ENCODE peak calls at places on chromosomes 2 and 18, in seven cellular contexts. T, R, N, H, B, J and F are unnamed samples.

GRCh38 chr2:197571622-197572271 is 55.9 kb downstream of the MOB4 start:
- DNase-seq in T (no peak), R (no peak), N (no peak), H (no peak), B (peak), J (no peak), F (peak)

GRCh38 chr2:74530239-74531161 is 767 bp downstream of the HTRA2 start:
- DNase-seq in T (peak), R (peak), N (no peak), H (no peak), B (peak), J (peak), F (peak)

GRCh38 chr18:79629249-79629558 is 50.4 kb upstream of the CTDP1 start:
- DNase-seq in T (no peak), R (no peak), N (no peak), H (no peak), B (no peak), J (no peak), F (no peak)

GRCh38 chr18:31241900-31242409 is 76.0 kb upstream of the DSG1 start:
- DNase-seq in T (peak), R (peak), N (no peak), H (no peak), B (no peak), J (no peak), F (no peak)

GRCh38 chr2:239727182-239727775 is 297.9 kb downstream of the NDUFA10 start:
- DNase-seq in T (no peak), R (no peak), N (no peak), H (no peak), B (no peak), J (no peak), F (no peak)

GRCh38 chr2:107025291-107025857 is 139.4 kb upstream of the ST6GAL2 start:
- DNase-seq in T (no peak), R (no peak), N (no peak), H (no peak), B (no peak), J (no peak), F (no peak)

GRCh38 chr18:38052879-38053590 is 487.4 kb upstream of the CELF4 start:
- DNase-seq in T (no peak), R (no peak), N (no peak), H (no peak), B (no peak), J (no peak), F (no peak)

GRCh38 chr2:214730248-214730647 is 79.2 kb downstream of the BARD1 start:
- DNase-seq in T (no peak), R (no peak), N (no peak), H (no peak), B (peak), J (no peak), F (no peak)

GRCh38 chr2:113700186-113700841 is 56.1 kb downstream of the SLC35F5 start:
- DNase-seq in T (no peak), R (no peak), N (no peak), H (peak), B (peak), J (peak), F (no peak)

GRCh38 chr2:212537311-212538155 is 1.1 kb downstream of the ERBB4 start:
- DNase-seq in T (peak), R (peak), N (peak), H (no peak), B (peak), J (no peak), F (no peak)

GRCh38 chr18:21359746-21360145 is 117.7 kb downstream of the GREB1L start:
- DNase-seq in T (no peak), R (no peak), N (no peak), H (no peak), B (no peak), J (no peak), F (peak)

GRCh38 chr2:176552456-176553135 is 283.4 kb downstream of the MTX2 start:
- DNase-seq in T (no peak), R (no peak), N (no peak), H (no peak), B (peak), J (peak), F (peak)

GRCh38 chr18:75280427-75281280 is 70.1 kb downstream of the TSHZ1 start:
- DNase-seq in T (no peak), R (no peak), N (no peak), H (no peak), B (no peak), J (no peak), F (no peak)

GRCh38 chr18:35144628-35145027 is 96.2 kb upstream of the ZNF397 start:
- DNase-seq in T (no peak), R (no peak), N (no peak), H (no peak), B (no peak), J (no peak), F (no peak)

GRCh38 chr2:149161481-149162225 is 123.2 kb downstream of the LYPD6B start:
- DNase-seq in T (no peak), R (no peak), N (no peak), H (no peak), B (peak), J (no peak), F (peak)

GRCh38 chr18:14577971-14578370 is 34.6 kb upstream of the POTEC start:
- DNase-seq in T (no peak), R (no peak), N (no peak), H (no peak), B (no peak), J (no peak), F (no peak)

GRCh38 chr2:73764945-73765344 is 15.0 kb downstream of the DUSP11 start:
- DNase-seq in T (no peak), R (no peak), N (no peak), H (no peak), B (no peak), J (no peak), F (no peak)

GRCh38 chr2:8575810-8576423 is 105.9 kb upstream of the ID2 start:
- DNase-seq in T (no peak), R (no peak), N (peak), H (no peak), B (no peak), J (peak), F (no peak)

GRCh38 chr2:174341301-174341994 is 6.7 kb downstream of the SP9 start:
- DNase-seq in T (peak), R (peak), N (peak), H (peak), B (peak), J (peak), F (peak)

GRCh38 chr2:233799716-233800115 is 21.6 kb downstream of the MROH2A start:
- DNase-seq in T (no peak), R (no peak), N (no peak), H (no peak), B (no peak), J (no peak), F (no peak)

GRCh38 chr2:197759625-197760292 is 25.4 kb downstream of the BOLL start:
- DNase-seq in T (no peak), R (no peak), N (no peak), H (no peak), B (no peak), J (no peak), F (no peak)

GRCh38 chr2:118216224-118216623 is 128.0 kb downstream of the INSIG2 start:
- DNase-seq in T (no peak), R (no peak), N (no peak), H (no peak), B (no peak), J (no peak), F (no peak)

GRCh38 chr2:42513252-42513918 is 19.6 kb upstream of the KCNG3 start:
- DNase-seq in T (peak), R (peak), N (no peak), H (no peak), B (peak), J (peak), F (peak)

GRCh38 chr2:241834853-241835210 is 23.9 kb downstream of the PDCD1 start:
- DNase-seq in T (no peak), R (no peak), N (no peak), H (no peak), B (no peak), J (no peak), F (no peak)

GRCh38 chr2:3146175-3146574 is 231.4 kb downstream of the EIPR1 start:
- DNase-seq in T (no peak), R (no peak), N (no peak), H (no peak), B (no peak), J (no peak), F (no peak)

GRCh38 chr2:45616663-45617411 is 5.8 kb upstream of the SRBD1 start:
- DNase-seq in T (no peak), R (no peak), N (no peak), H (no peak), B (peak), J (no peak), F (peak)

GRCh38 chr2:222038086-222038802 is 260.6 kb downstream of the PAX3 start:
- DNase-seq in T (no peak), R (no peak), N (no peak), H (no peak), B (peak), J (no peak), F (peak)

GRCh38 chr18:36376361-36376760 is 78.8 kb downstream of the FHOD3 start:
- DNase-seq in T (no peak), R (no peak), N (no peak), H (no peak), B (no peak), J (no peak), F (peak)

GRCh38 chr2:227228061-227228667 is 63.7 kb downstream of the COL4A3 start:
- DNase-seq in T (peak), R (no peak), N (no peak), H (no peak), B (peak), J (peak), F (no peak)

GRCh38 chr2:229174794-229175529 is 96.1 kb downstream of the PID1 start:
- DNase-seq in T (peak), R (no peak), N (no peak), H (no peak), B (peak), J (peak), F (peak)

GRCh38 chr2:73111300-73112025 is 1.3 kb downstream of the RAB11FIP5 start:
- DNase-seq in T (peak), R (no peak), N (peak), H (no peak), B (peak), J (peak), F (peak)

GRCh38 chr2:180763249-180763989 is 217.0 kb upstream of the UBE2E3 start:
- DNase-seq in T (no peak), R (no peak), N (no peak), H (no peak), B (no peak), J (no peak), F (no peak)

GRCh38 chr2:202270487-202270886 is 4.9 kb downstream of the NOP58 start:
- DNase-seq in T (no peak), R (no peak), N (no peak), H (no peak), B (no peak), J (no peak), F (no peak)

GRCh38 chr18:42275949-42276730 is 321.1 kb downstream of the PIK3C3 start:
- DNase-seq in T (no peak), R (no peak), N (no peak), H (no peak), B (no peak), J (no peak), F (no peak)

GRCh38 chr2:237733677-237734300 is 64.8 kb upstream of the RBM44 start:
- DNase-seq in T (peak), R (no peak), N (no peak), H (no peak), B (no peak), J (peak), F (no peak)

GRCh38 chr18:45626330-45627203 is 11.3 kb downstream of the SLC14A2 start:
- DNase-seq in T (no peak), R (peak), N (no peak), H (no peak), B (peak), J (no peak), F (peak)

GRCh38 chr18:3889803-3890202 is 439.8 kb downstream of the TGIF1 start:
- DNase-seq in T (no peak), R (no peak), N (peak), H (no peak), B (peak), J (peak), F (peak)

GRCh38 chr2:102771114-102771513 is 9.3 kb downstream of the TMEM182 start:
- DNase-seq in T (no peak), R (no peak), N (no peak), H (no peak), B (no peak), J (no peak), F (no peak)

GRCh38 chr18:51089691-51090090 is 59.7 kb downstream of the SMAD4 start:
- DNase-seq in T (no peak), R (no peak), N (no peak), H (no peak), B (no peak), J (no peak), F (no peak)
- TF ChIP-seq CTCF in T (no peak), R (no peak), N (no peak), H (no peak), B (no peak), J (no peak), F (no peak)

DNA sequence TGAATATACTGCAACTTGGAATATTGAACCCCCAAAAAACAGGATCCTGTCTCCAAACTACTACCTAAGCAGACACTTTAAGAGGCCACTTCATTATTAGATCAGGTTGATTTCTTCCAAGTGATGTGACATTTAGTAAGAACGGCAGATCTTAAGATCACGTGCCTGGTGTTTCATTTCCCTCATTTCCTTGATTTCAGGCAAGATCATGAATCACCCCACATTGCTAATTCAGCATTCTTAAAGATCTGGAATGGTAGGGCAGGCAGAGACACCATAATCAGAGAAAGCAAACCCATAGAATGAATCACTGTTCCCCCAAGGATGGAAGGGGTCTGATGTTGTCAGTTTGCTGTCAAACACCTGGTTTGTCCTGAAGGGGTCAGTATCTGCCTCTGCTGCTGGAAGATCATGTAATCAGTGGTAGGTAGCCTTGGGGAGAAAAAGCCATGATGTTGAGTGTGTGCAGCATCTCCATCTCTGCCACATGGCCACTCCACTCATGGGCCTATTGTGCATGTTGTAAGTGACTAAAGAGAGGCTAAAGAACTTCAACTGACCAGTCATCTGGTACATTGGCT is 133.9 kb downstream of the ARHGAP15 start:
- DNase-seq in T (no peak), R (no peak), N (no peak), H (no peak), B (no peak), J (no peak), F (no peak)
- TF ChIP-seq CTCF in T (no peak), R (no peak), N (no peak), H (peak), B (peak), J (no peak), F (peak)

GRCh38 chr2:218230882-218231281 is 13.9 kb downstream of the ARPC2 start:
- DNase-seq in T (peak), R (no peak), N (no peak), H (no peak), B (peak), J (no peak), F (peak)
- TF ChIP-seq CTCF in T (peak), R (peak), N (no peak), H (no peak), B (peak), J (no peak), F (peak)

DNA sequence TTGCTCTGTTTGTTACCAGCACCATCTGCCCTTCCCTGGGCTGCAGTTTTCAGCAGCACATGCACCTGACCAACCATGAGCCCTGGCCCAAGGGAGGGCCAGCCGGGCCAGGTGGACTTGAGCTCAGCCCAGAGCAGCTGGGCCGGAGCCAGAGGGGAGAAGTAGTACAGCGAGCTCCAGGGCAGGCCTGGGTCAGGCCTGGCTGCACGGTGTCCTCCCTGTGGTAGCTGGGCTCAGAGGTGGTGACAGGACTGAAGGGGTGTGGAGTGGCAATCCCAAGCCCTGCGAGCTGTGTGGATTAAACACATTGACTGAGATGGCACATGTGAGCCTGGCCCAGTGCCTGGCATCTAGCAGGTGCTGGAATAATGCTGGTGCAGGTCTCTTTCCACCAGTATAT is 222.2 kb downstream of the GLI2 start:
- DNase-seq in T (peak), R (no peak), N (no peak), H (no peak), B (no peak), J (no peak), F (no peak)
- TF ChIP-seq CTCF in T (no peak), R (no peak), N (no peak), H (no peak), B (no peak), J (no peak), F (no peak)

GRCh38 chr18:62802523-62802922 is 87.2 kb downstream of the PHLPP1 start:
- DNase-seq in T (peak), R (no peak), N (no peak), H (no peak), B (peak), J (no peak), F (no peak)
- TF ChIP-seq CTCF in T (peak), R (no peak), N (no peak), H (peak), B (peak), J (no peak), F (peak)

GRCh38 chr2:104969564-104969963 is 68.3 kb upstream of the MRPS9 start:
- DNase-seq in T (no peak), R (no peak), N (no peak), H (no peak), B (no peak), J (no peak), F (no peak)

GRCh38 chr2:104965900-104966299 is 72.0 kb upstream of the MRPS9 start:
- DNase-seq in T (no peak), R (no peak), N (no peak), H (no peak), B (no peak), J (no peak), F (no peak)
- TF ChIP-seq CTCF in T (no peak), R (peak), N (no peak), H (no peak), B (no peak), J (no peak), F (no peak)